ENCODE peak calls at places on chromosomes 12 and 14, in eight cellular contexts. R, V, F, W, X, I, L and T are unnamed samples.

GRCh38 chr12:107167756-107168155 is 74.4 kb upstream of the CRY1 start:
- DNase-seq in R (no peak), V (no peak), F (no peak), W (no peak), X (no peak), I (no peak), L (no peak), T (no peak)

GRCh38 chr14:35406090-35406489 is 1.5 kb upstream of the NFKBIA start:
- DNase-seq in R (no peak), V (no peak), F (no peak), W (no peak), X (no peak), I (no peak), L (no peak), T (no peak)

GRCh38 chr12:26212988-26213387 is 17.6 kb downstream of the SSPN start:
- DNase-seq in R (no peak), V (no peak), F (no peak), W (no peak), X (no peak), I (no peak), L (no peak), T (no peak)

GRCh38 chr12:19161251-19161650 is 31.7 kb downstream of the PLEKHA5 start:
- DNase-seq in R (no peak), V (no peak), F (no peak), W (no peak), X (no peak), I (no peak), L (no peak), T (no peak)

GRCh38 chr14:36521598-36522345 is 1.7 kb upstream of the NKX2-1 start:
- DNase-seq in R (no peak), V (no peak), F (no peak), W (no peak), X (no peak), I (no peak), L (no peak), T (no peak)

GRCh38 chr12:85424581-85425348 is 144.7 kb downstream of the ALX1 start:
- DNase-seq in R (peak), V (no peak), F (no peak), W (no peak), X (peak), I (no peak), L (no peak), T (no peak)

GRCh38 chr14:73662439-73663056 is 17.8 kb downstream of the DNAL1 start:
- DNase-seq in R (peak), V (peak), F (no peak), W (no peak), X (peak), I (no peak), L (no peak), T (no peak)

GRCh38 chr12:74169607-74170006 is 368.0 kb upstream of the ATXN7L3B start:
- DNase-seq in R (no peak), V (no peak), F (no peak), W (no peak), X (no peak), I (no peak), L (no peak), T (no peak)

GRCh38 chr14:53953002-53953827 is 3.4 kb downstream of the BMP4 start:
- DNase-seq in R (no peak), V (peak), F (peak), W (peak), X (peak), I (peak), L (peak), T (peak)

GRCh38 chr14:54854181-54854580 is 48.4 kb downstream of the GCH1 start:
- DNase-seq in R (no peak), V (no peak), F (no peak), W (no peak), X (no peak), I (no peak), L (no peak), T (no peak)

GRCh38 chr14:60183724-60184596 is 18.8 kb upstream of the DHRS7 start:
- DNase-seq in R (peak), V (peak), F (no peak), W (no peak), X (peak), I (no peak), L (no peak), T (no peak)

GRCh38 chr14:72611956-72612500 is 281.9 kb downstream of the DPF3 start:
- DNase-seq in R (no peak), V (no peak), F (no peak), W (no peak), X (no peak), I (no peak), L (peak), T (no peak)

GRCh38 chr14:47675239-47675488 is 241 bp downstream of the MDGA2 start:
- DNase-seq in R (no peak), V (no peak), F (no peak), W (no peak), X (no peak), I (no peak), L (no peak), T (no peak)

GRCh38 chr12:67774983-67775587 is 126.5 kb downstream of the DYRK2 start:
- DNase-seq in R (no peak), V (no peak), F (no peak), W (no peak), X (no peak), I (no peak), L (no peak), T (no peak)

GRCh38 chr12:103801709-103802585 is 39.1 kb downstream of the NT5DC3 start:
- DNase-seq in R (peak), V (no peak), F (no peak), W (no peak), X (no peak), I (no peak), L (no peak), T (no peak)

GRCh38 chr12:22544038-22544979 is at the start of gene C2CD5:
- DNase-seq in R (peak), V (peak), F (peak), W (peak), X (peak), I (peak), L (peak), T (peak)

GRCh38 chr14:59265808-59266207 is 77.3 kb downstream of the DAAM1 start:
- DNase-seq in R (no peak), V (no peak), F (no peak), W (no peak), X (no peak), I (no peak), L (no peak), T (peak)

GRCh38 chr14:68377459-68377858 is 415.4 kb downstream of the ZFP36L1 start:
- DNase-seq in R (no peak), V (no peak), F (peak), W (no peak), X (peak), I (peak), L (peak), T (peak)

GRCh38 chr12:121805171-121805687 is 1.4 kb downstream of the SETD1B start:
- DNase-seq in R (no peak), V (no peak), F (peak), W (no peak), X (no peak), I (no peak), L (peak), T (no peak)

GRCh38 chr14:99300190-99300589 is 28.2 kb upstream of the BCL11B start:
- DNase-seq in R (no peak), V (no peak), F (no peak), W (no peak), X (no peak), I (no peak), L (no peak), T (no peak)

GRCh38 chr12:96886998-96887677 is 19.9 kb upstream of the NEDD1 start:
- DNase-seq in R (no peak), V (no peak), F (no peak), W (peak), X (no peak), I (no peak), L (no peak), T (no peak)

GRCh38 chr12:48795550-48796455 is 6.9 kb upstream of the ADCY6 start:
- DNase-seq in R (peak), V (peak), F (peak), W (peak), X (peak), I (peak), L (peak), T (peak)

GRCh38 chr12:608413-608812 is 54.8 kb downstream of the NINJ2 start:
- DNase-seq in R (no peak), V (no peak), F (no peak), W (no peak), X (no peak), I (no peak), L (no peak), T (no peak)

GRCh38 chr14:99242816-99243795 is 28.9 kb downstream of the BCL11B start:
- DNase-seq in R (no peak), V (no peak), F (no peak), W (no peak), X (no peak), I (no peak), L (no peak), T (no peak)

GRCh38 chr14:73344304-73344703 is 107.0 kb downstream of the PAPLN start:
- DNase-seq in R (no peak), V (no peak), F (no peak), W (no peak), X (no peak), I (no peak), L (no peak), T (no peak)

GRCh38 chr12:16246264-16246663 is 31.2 kb downstream of the SLC15A5 start:
- DNase-seq in R (no peak), V (no peak), F (no peak), W (no peak), X (no peak), I (no peak), L (no peak), T (no peak)

GRCh38 chr12:106973545-106973944 is 13.4 kb downstream of the MTERF2 start:
- DNase-seq in R (no peak), V (no peak), F (no peak), W (no peak), X (no peak), I (no peak), L (no peak), T (no peak)

GRCh38 chr14:36975834-36976233 is 196.6 kb downstream of the SLC25A21 start:
- DNase-seq in R (no peak), V (no peak), F (no peak), W (no peak), X (peak), I (no peak), L (no peak), T (no peak)

GRCh38 chr12:87953257-87953860 is 75.8 kb downstream of the C12orf50 start:
- DNase-seq in R (peak), V (peak), F (no peak), W (no peak), X (peak), I (no peak), L (no peak), T (no peak)

GRCh38 chr12:101715045-101715444 is 17.6 kb downstream of the CHPT1 start:
- DNase-seq in R (no peak), V (no peak), F (no peak), W (no peak), X (no peak), I (no peak), L (no peak), T (no peak)

GRCh38 chr12:79367016-79367575 is 323.7 kb downstream of the PAWR start:
- DNase-seq in R (no peak), V (no peak), F (no peak), W (no peak), X (no peak), I (no peak), L (no peak), T (no peak)

GRCh38 chr14:45156067-45156466 is 20.3 kb downstream of the FANCM start:
- DNase-seq in R (no peak), V (no peak), F (no peak), W (no peak), X (no peak), I (no peak), L (no peak), T (no peak)

GRCh38 chr12:51262758-51263177 is 7.4 kb downstream of the SMAGP start:
- DNase-seq in R (peak), V (peak), F (peak), W (peak), X (peak), I (no peak), L (no peak), T (peak)
- TF ChIP-seq POLR2A in R (no peak), V (no peak), F (no peak), W (no peak), X (no peak), I (no peak), L (no peak), T (no peak)

DNA sequence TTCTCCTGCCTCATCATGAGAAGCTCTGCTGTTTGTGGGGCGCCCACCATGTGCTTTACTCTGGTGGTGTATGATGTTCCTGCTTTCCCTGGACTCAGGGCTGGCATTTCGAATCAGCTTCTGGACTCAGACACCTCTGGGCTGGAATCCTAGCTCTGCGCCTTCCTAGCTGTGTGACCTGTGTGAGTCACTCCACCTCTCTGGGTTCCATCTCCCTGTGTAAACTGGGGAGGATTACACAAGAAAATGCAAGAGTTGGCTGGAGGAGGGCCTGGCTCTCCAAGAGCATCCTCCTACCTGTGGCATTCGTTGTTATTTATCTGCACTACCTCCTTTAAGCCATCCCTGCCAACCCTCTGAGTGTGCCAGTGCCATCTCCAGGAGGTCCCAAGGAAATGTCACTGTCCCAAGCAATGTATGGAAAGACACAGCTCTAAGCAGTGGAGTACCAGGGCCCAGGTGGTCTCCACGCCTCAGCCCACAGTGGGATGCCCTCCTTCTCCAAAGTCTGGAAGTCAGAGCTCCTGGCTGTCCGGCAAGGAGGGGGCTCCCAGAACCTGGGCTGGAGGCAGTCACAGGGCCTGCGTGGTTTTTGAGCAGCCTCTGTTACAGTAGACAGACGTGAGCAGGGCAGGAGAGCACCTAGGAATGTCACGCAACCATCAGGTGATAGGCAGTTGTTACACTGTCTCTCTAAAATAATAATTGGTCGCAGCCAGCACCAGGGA is 7.3 kb upstream of the TNFAIP2 start:
- DNase-seq in R (no peak), V (no peak), F (no peak), W (no peak), X (no peak), I (no peak), L (no peak), T (no peak)
- TF ChIP-seq POLR2A in R (no peak), V (no peak), F (no peak), W (no peak), X (no peak), I (no peak), L (no peak), T (no peak)

DNA sequence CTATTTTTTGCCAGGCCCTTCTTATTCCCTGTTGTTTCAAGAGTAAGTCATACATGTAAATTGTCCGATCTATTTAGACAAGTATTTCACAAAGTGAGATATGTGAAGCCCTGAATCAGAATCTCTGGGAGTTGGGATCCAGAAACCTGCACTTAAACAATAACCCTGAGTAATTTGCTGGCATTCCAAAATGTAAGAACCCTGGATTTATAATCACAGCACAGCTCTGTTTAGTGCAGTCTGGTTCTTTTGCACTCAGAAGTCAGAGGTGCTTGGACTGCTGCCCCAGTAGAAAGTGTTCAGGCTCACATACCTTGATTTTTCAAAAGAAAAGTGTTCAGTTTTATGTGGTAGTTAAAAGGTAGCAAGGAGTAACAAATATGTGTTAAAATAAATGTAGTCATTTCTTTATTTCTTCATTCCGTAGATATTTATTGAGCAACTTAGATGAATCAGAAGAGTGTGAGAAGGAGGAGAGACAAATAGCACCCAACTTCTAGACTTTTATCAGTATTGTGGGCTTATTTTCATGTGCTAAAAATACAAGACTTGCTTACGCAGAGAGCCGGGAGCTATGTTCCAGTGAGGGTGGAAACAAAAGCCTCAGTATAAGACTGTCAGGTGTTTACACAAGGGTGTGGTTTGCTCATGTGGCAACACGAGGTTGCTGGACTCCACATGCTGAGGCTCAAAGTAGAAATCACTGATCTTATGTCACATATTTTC is 70.1 kb downstream of the SYNE2 start:
- DNase-seq in R (peak), V (peak), F (no peak), W (no peak), X (no peak), I (no peak), L (peak), T (no peak)
- TF ChIP-seq POLR2A in R (no peak), V (no peak), F (no peak), W (no peak), X (no peak), I (no peak), L (no peak), T (peak)

GRCh38 chr12:12349711-12350665 is at the start of gene MANSC1:
- DNase-seq in R (no peak), V (peak), F (peak), W (peak), X (peak), I (no peak), L (peak), T (peak)
- TF ChIP-seq POLR2A in R (no peak), V (peak), F (peak), W (peak), X (peak), I (no peak), L (no peak), T (peak)

GRCh38 chr14:104750658-104751057 is 2.3 kb upstream of the SIVA1 start:
- DNase-seq in R (no peak), V (no peak), F (no peak), W (no peak), X (peak), I (no peak), L (no peak), T (no peak)

GRCh38 chr14:104753528-104754212 is 723 bp downstream of the SIVA1 start:
- DNase-seq in R (no peak), V (no peak), F (no peak), W (no peak), X (no peak), I (no peak), L (no peak), T (no peak)

GRCh38 chr14:104752735-104753527 is at the start of gene SIVA1:
- DNase-seq in R (peak), V (peak), F (peak), W (peak), X (peak), I (peak), L (peak), T (peak)

GRCh38 chr14:104751539-104752337 is 1.2 kb upstream of the SIVA1 start:
- DNase-seq in R (no peak), V (no peak), F (no peak), W (peak), X (peak), I (no peak), L (no peak), T (no peak)

DNA sequence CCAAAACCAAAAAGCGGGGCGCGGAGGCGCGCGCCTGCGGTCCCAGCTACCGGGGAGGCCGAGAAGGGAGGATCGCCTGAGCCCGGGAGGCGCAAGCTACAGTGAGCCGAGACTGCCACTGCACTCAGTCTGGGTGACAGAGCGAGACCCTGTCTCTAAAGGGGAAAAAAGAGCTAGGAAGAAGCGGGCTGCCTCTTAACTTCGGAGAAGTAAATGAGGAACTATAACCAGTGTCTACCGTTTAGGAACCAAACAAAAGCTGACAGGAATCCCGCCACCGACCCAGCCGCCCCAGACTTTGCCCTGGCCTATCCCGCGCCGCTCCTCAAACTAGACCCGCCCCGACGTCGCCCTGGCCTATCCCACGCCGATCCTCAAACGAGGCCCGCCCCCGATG is 611 bp upstream of the SIVA1 start:
- DNase-seq in R (no peak), V (peak), F (no peak), W (no peak), X (no peak), I (no peak), L (no peak), T (no peak)
- TF ChIP-seq POLR2A in R (no peak), V (no peak), F (peak), W (no peak), X (peak), I (no peak), L (no peak), T (peak)